ENCODE peak calls at places on chromosomes 7 and 10, in seven cellular contexts. One of them, this sample, is unnamed.

GRCh38 chr10:29273478-29273877 is 15.4 kb upstream of the LYZL1 start:
- DNase-seq in Panc1: no peak
- DNase-seq in HCT116: no peak
- DNase-seq in stimulated activated effector memory CD8-positive, alpha-beta T cell treated with anti-CD3 and anti-CD28 coated beads, Interleukin-12 subunit alpha, Interleukin-12 subunit beta, amount 100 ng/mL, for 72 hours: no peak
- DNase-seq in stimulated activated CD8-positive, alpha-beta memory T cell treated with anti-CD3 and anti-CD28 coated beads, Interleukin-12 subunit alpha, Interleukin-12 subunit beta, amount 100 ng/mL, for 4 hours: no peak
- DNase-seq in cardiac muscle cell: no peak
- DNase-seq in Jurkat, Clone E6-1: no peak
- DNase-seq in this sample: no peak

GRCh38 chr10:6164271-6165095 is 38.2 kb upstream of the PFKFB3 start:
- DNase-seq in Panc1: no peak
- DNase-seq in cardiac muscle cell: peak; percentile 31
- DNase-seq in stimulated activated effector memory CD8-positive, alpha-beta T cell treated with anti-CD3 and anti-CD28 coated beads, Interleukin-12 subunit alpha, Interleukin-12 subunit beta, amount 100 ng/mL, for 72 hours: no peak
- DNase-seq in HCT116: no peak
- DNase-seq in stimulated activated CD8-positive, alpha-beta memory T cell treated with anti-CD3 and anti-CD28 coated beads, Interleukin-12 subunit alpha, Interleukin-12 subunit beta, amount 100 ng/mL, for 4 hours: no peak
- DNase-seq in Jurkat, Clone E6-1: no peak
- DNase-seq in this sample: no peak

GRCh38 chr10:51895209-51895608 is 195.8 kb upstream of the CSTF2T start:
- DNase-seq in HCT116: no peak
- DNase-seq in stimulated activated CD8-positive, alpha-beta memory T cell treated with anti-CD3 and anti-CD28 coated beads, Interleukin-12 subunit alpha, Interleukin-12 subunit beta, amount 100 ng/mL, for 4 hours: no peak
- DNase-seq in Jurkat, Clone E6-1: no peak
- DNase-seq in cardiac muscle cell: peak; percentile 90
- DNase-seq in stimulated activated effector memory CD8-positive, alpha-beta T cell treated with anti-CD3 and anti-CD28 coated beads, Interleukin-12 subunit alpha, Interleukin-12 subunit beta, amount 100 ng/mL, for 72 hours: no peak
- DNase-seq in Panc1: no peak
- DNase-seq in this sample: no peak

GRCh38 chr7:111508387-111508786 is 53.9 kb downstream of the IMMP2L start:
- DNase-seq in stimulated activated CD8-positive, alpha-beta memory T cell treated with anti-CD3 and anti-CD28 coated beads, Interleukin-12 subunit alpha, Interleukin-12 subunit beta, amount 100 ng/mL, for 4 hours: no peak
- DNase-seq in Panc1: no peak
- DNase-seq in Jurkat, Clone E6-1: no peak
- DNase-seq in stimulated activated effector memory CD8-positive, alpha-beta T cell treated with anti-CD3 and anti-CD28 coated beads, Interleukin-12 subunit alpha, Interleukin-12 subunit beta, amount 100 ng/mL, for 72 hours: no peak
- DNase-seq in HCT116: no peak
- DNase-seq in cardiac muscle cell: no peak
- DNase-seq in this sample: no peak

GRCh38 chr10:6498771-6499170 is 81.3 kb downstream of the PRKCQ start:
- DNase-seq in cardiac muscle cell: no peak
- DNase-seq in HCT116: no peak
- DNase-seq in Jurkat, Clone E6-1: peak; percentile 84
- DNase-seq in Panc1: no peak
- DNase-seq in stimulated activated CD8-positive, alpha-beta memory T cell treated with anti-CD3 and anti-CD28 coated beads, Interleukin-12 subunit alpha, Interleukin-12 subunit beta, amount 100 ng/mL, for 4 hours: no peak
- DNase-seq in stimulated activated effector memory CD8-positive, alpha-beta T cell treated with anti-CD3 and anti-CD28 coated beads, Interleukin-12 subunit alpha, Interleukin-12 subunit beta, amount 100 ng/mL, for 72 hours: peak; percentile 70
- DNase-seq in this sample: no peak

GRCh38 chr10:63761243-63761642 is 240.0 kb downstream of the REEP3 start:
- DNase-seq in Panc1: no peak
- DNase-seq in HCT116: no peak
- DNase-seq in stimulated activated CD8-positive, alpha-beta memory T cell treated with anti-CD3 and anti-CD28 coated beads, Interleukin-12 subunit alpha, Interleukin-12 subunit beta, amount 100 ng/mL, for 4 hours: no peak
- DNase-seq in cardiac muscle cell: no peak
- DNase-seq in stimulated activated effector memory CD8-positive, alpha-beta T cell treated with anti-CD3 and anti-CD28 coated beads, Interleukin-12 subunit alpha, Interleukin-12 subunit beta, amount 100 ng/mL, for 72 hours: no peak
- DNase-seq in Jurkat, Clone E6-1: no peak
- DNase-seq in this sample: peak; percentile 4

GRCh38 chr7:15504376-15504775 is 57.4 kb downstream of the AGMO start:
- DNase-seq in cardiac muscle cell: peak; percentile 50
- DNase-seq in stimulated activated effector memory CD8-positive, alpha-beta T cell treated with anti-CD3 and anti-CD28 coated beads, Interleukin-12 subunit alpha, Interleukin-12 subunit beta, amount 100 ng/mL, for 72 hours: no peak
- DNase-seq in HCT116: no peak
- DNase-seq in Jurkat, Clone E6-1: no peak
- DNase-seq in stimulated activated CD8-positive, alpha-beta memory T cell treated with anti-CD3 and anti-CD28 coated beads, Interleukin-12 subunit alpha, Interleukin-12 subunit beta, amount 100 ng/mL, for 4 hours: no peak
- DNase-seq in Panc1: no peak
- DNase-seq in this sample: peak; percentile 64

GRCh38 chr10:123241391-123242141 is 87.4 kb downstream of the BUB3 start:
- DNase-seq in Jurkat, Clone E6-1: peak; percentile 96
- DNase-seq in HCT116: no peak
- DNase-seq in cardiac muscle cell: peak; percentile 6
- DNase-seq in stimulated activated CD8-positive, alpha-beta memory T cell treated with anti-CD3 and anti-CD28 coated beads, Interleukin-12 subunit alpha, Interleukin-12 subunit beta, amount 100 ng/mL, for 4 hours: no peak
- DNase-seq in stimulated activated effector memory CD8-positive, alpha-beta T cell treated with anti-CD3 and anti-CD28 coated beads, Interleukin-12 subunit alpha, Interleukin-12 subunit beta, amount 100 ng/mL, for 72 hours: peak; percentile 52
- DNase-seq in Panc1: no peak
- DNase-seq in this sample: no peak

GRCh38 chr7:14962778-14963177 is 60.2 kb upstream of the DGKB start:
- DNase-seq in stimulated activated CD8-positive, alpha-beta memory T cell treated with anti-CD3 and anti-CD28 coated beads, Interleukin-12 subunit alpha, Interleukin-12 subunit beta, amount 100 ng/mL, for 4 hours: no peak
- DNase-seq in HCT116: no peak
- DNase-seq in cardiac muscle cell: no peak
- DNase-seq in stimulated activated effector memory CD8-positive, alpha-beta T cell treated with anti-CD3 and anti-CD28 coated beads, Interleukin-12 subunit alpha, Interleukin-12 subunit beta, amount 100 ng/mL, for 72 hours: no peak
- DNase-seq in Jurkat, Clone E6-1: no peak
- DNase-seq in Panc1: no peak
- DNase-seq in this sample: no peak

GRCh38 chr7:44411306-44411705 is 79.2 kb downstream of the NUDCD3 start:
- DNase-seq in stimulated activated effector memory CD8-positive, alpha-beta T cell treated with anti-CD3 and anti-CD28 coated beads, Interleukin-12 subunit alpha, Interleukin-12 subunit beta, amount 100 ng/mL, for 72 hours: no peak
- DNase-seq in Panc1: no peak
- DNase-seq in HCT116: no peak
- DNase-seq in Jurkat, Clone E6-1: no peak
- DNase-seq in cardiac muscle cell: no peak
- DNase-seq in stimulated activated CD8-positive, alpha-beta memory T cell treated with anti-CD3 and anti-CD28 coated beads, Interleukin-12 subunit alpha, Interleukin-12 subunit beta, amount 100 ng/mL, for 4 hours: no peak
- DNase-seq in this sample: peak; percentile 14

GRCh38 chr7:20219446-20220292 is 2.5 kb upstream of the MACC1 start:
- DNase-seq in Panc1: no peak
- DNase-seq in cardiac muscle cell: peak; percentile 94
- DNase-seq in Jurkat, Clone E6-1: no peak
- DNase-seq in HCT116: no peak
- DNase-seq in stimulated activated effector memory CD8-positive, alpha-beta T cell treated with anti-CD3 and anti-CD28 coated beads, Interleukin-12 subunit alpha, Interleukin-12 subunit beta, amount 100 ng/mL, for 72 hours: no peak
- DNase-seq in stimulated activated CD8-positive, alpha-beta memory T cell treated with anti-CD3 and anti-CD28 coated beads, Interleukin-12 subunit alpha, Interleukin-12 subunit beta, amount 100 ng/mL, for 4 hours: no peak
- DNase-seq in this sample: peak; percentile 89

GRCh38 chr10:132534348-132535064 is 3.1 kb upstream of the INPP5A start:
- DNase-seq in HCT116: no peak
- DNase-seq in stimulated activated effector memory CD8-positive, alpha-beta T cell treated with anti-CD3 and anti-CD28 coated beads, Interleukin-12 subunit alpha, Interleukin-12 subunit beta, amount 100 ng/mL, for 72 hours: no peak
- DNase-seq in stimulated activated CD8-positive, alpha-beta memory T cell treated with anti-CD3 and anti-CD28 coated beads, Interleukin-12 subunit alpha, Interleukin-12 subunit beta, amount 100 ng/mL, for 4 hours: no peak
- DNase-seq in Panc1: no peak
- DNase-seq in Jurkat, Clone E6-1: no peak
- DNase-seq in cardiac muscle cell: no peak
- DNase-seq in this sample: peak; percentile 31

GRCh38 chr7:2251841-2252771 is 10.1 kb downstream of the NUDT1 start:
- DNase-seq in Jurkat, Clone E6-1: no peak
- DNase-seq in Panc1: no peak
- DNase-seq in stimulated activated CD8-positive, alpha-beta memory T cell treated with anti-CD3 and anti-CD28 coated beads, Interleukin-12 subunit alpha, Interleukin-12 subunit beta, amount 100 ng/mL, for 4 hours: no peak
- DNase-seq in HCT116: no peak
- DNase-seq in cardiac muscle cell: no peak
- DNase-seq in stimulated activated effector memory CD8-positive, alpha-beta T cell treated with anti-CD3 and anti-CD28 coated beads, Interleukin-12 subunit alpha, Interleukin-12 subunit beta, amount 100 ng/mL, for 72 hours: no peak
- DNase-seq in this sample: no peak

GRCh38 chr10:11673346-11674330 is 62.2 kb upstream of the USP6NL start:
- DNase-seq in stimulated activated CD8-positive, alpha-beta memory T cell treated with anti-CD3 and anti-CD28 coated beads, Interleukin-12 subunit alpha, Interleukin-12 subunit beta, amount 100 ng/mL, for 4 hours: no peak
- DNase-seq in HCT116: no peak
- DNase-seq in stimulated activated effector memory CD8-positive, alpha-beta T cell treated with anti-CD3 and anti-CD28 coated beads, Interleukin-12 subunit alpha, Interleukin-12 subunit beta, amount 100 ng/mL, for 72 hours: no peak
- DNase-seq in Jurkat, Clone E6-1: peak; percentile 60
- DNase-seq in Panc1: no peak
- DNase-seq in cardiac muscle cell: peak; percentile 27
- DNase-seq in this sample: peak; percentile 34

GRCh38 chr7:24456526-24457214 is 116.6 kb upstream of the PALS2 start:
- DNase-seq in Panc1: no peak
- DNase-seq in stimulated activated CD8-positive, alpha-beta memory T cell treated with anti-CD3 and anti-CD28 coated beads, Interleukin-12 subunit alpha, Interleukin-12 subunit beta, amount 100 ng/mL, for 4 hours: no peak
- DNase-seq in cardiac muscle cell: no peak
- DNase-seq in HCT116: no peak
- DNase-seq in Jurkat, Clone E6-1: no peak
- DNase-seq in stimulated activated effector memory CD8-positive, alpha-beta T cell treated with anti-CD3 and anti-CD28 coated beads, Interleukin-12 subunit alpha, Interleukin-12 subunit beta, amount 100 ng/mL, for 72 hours: no peak
- DNase-seq in this sample: no peak

GRCh38 chr10:3712707-3713106 is 72.3 kb downstream of the KLF6 start:
- DNase-seq in Jurkat, Clone E6-1: no peak
- DNase-seq in stimulated activated CD8-positive, alpha-beta memory T cell treated with anti-CD3 and anti-CD28 coated beads, Interleukin-12 subunit alpha, Interleukin-12 subunit beta, amount 100 ng/mL, for 4 hours: no peak
- DNase-seq in HCT116: no peak
- DNase-seq in cardiac muscle cell: no peak
- DNase-seq in Panc1: no peak
- DNase-seq in stimulated activated effector memory CD8-positive, alpha-beta T cell treated with anti-CD3 and anti-CD28 coated beads, Interleukin-12 subunit alpha, Interleukin-12 subunit beta, amount 100 ng/mL, for 72 hours: no peak
- DNase-seq in this sample: no peak

GRCh38 chr7:121475806-121476205 is 79.7 kb upstream of the FAM3C start:
- DNase-seq in stimulated activated CD8-positive, alpha-beta memory T cell treated with anti-CD3 and anti-CD28 coated beads, Interleukin-12 subunit alpha, Interleukin-12 subunit beta, amount 100 ng/mL, for 4 hours: no peak
- DNase-seq in cardiac muscle cell: peak; percentile 93
- DNase-seq in stimulated activated effector memory CD8-positive, alpha-beta T cell treated with anti-CD3 and anti-CD28 coated beads, Interleukin-12 subunit alpha, Interleukin-12 subunit beta, amount 100 ng/mL, for 72 hours: no peak
- DNase-seq in Jurkat, Clone E6-1: no peak
- DNase-seq in Panc1: no peak
- DNase-seq in HCT116: no peak
- DNase-seq in this sample: peak; percentile 2

GRCh38 chr7:68295386-68295785 is 1298.8 kb downstream of the TYW1 start:
- DNase-seq in HCT116: no peak
- DNase-seq in Jurkat, Clone E6-1: no peak
- DNase-seq in cardiac muscle cell: no peak
- DNase-seq in stimulated activated CD8-positive, alpha-beta memory T cell treated with anti-CD3 and anti-CD28 coated beads, Interleukin-12 subunit alpha, Interleukin-12 subunit beta, amount 100 ng/mL, for 4 hours: no peak
- DNase-seq in Panc1: no peak
- DNase-seq in stimulated activated effector memory CD8-positive, alpha-beta T cell treated with anti-CD3 and anti-CD28 coated beads, Interleukin-12 subunit alpha, Interleukin-12 subunit beta, amount 100 ng/mL, for 72 hours: no peak
- DNase-seq in this sample: no peak

GRCh38 chr10:132028706-132029105 is 37.0 kb upstream of the JAKMIP3 start:
- DNase-seq in Jurkat, Clone E6-1: peak; percentile 74
- DNase-seq in Panc1: no peak
- DNase-seq in stimulated activated effector memory CD8-positive, alpha-beta T cell treated with anti-CD3 and anti-CD28 coated beads, Interleukin-12 subunit alpha, Interleukin-12 subunit beta, amount 100 ng/mL, for 72 hours: no peak
- DNase-seq in cardiac muscle cell: no peak
- DNase-seq in stimulated activated CD8-positive, alpha-beta memory T cell treated with anti-CD3 and anti-CD28 coated beads, Interleukin-12 subunit alpha, Interleukin-12 subunit beta, amount 100 ng/mL, for 4 hours: no peak
- DNase-seq in HCT116: no peak
- DNase-seq in this sample: no peak

GRCh38 chr10:10845240-10845639 is 172.4 kb upstream of the CELF2 start:
- DNase-seq in Panc1: no peak
- DNase-seq in HCT116: no peak
- DNase-seq in stimulated activated effector memory CD8-positive, alpha-beta T cell treated with anti-CD3 and anti-CD28 coated beads, Interleukin-12 subunit alpha, Interleukin-12 subunit beta, amount 100 ng/mL, for 72 hours: no peak
- DNase-seq in stimulated activated CD8-positive, alpha-beta memory T cell treated with anti-CD3 and anti-CD28 coated beads, Interleukin-12 subunit alpha, Interleukin-12 subunit beta, amount 100 ng/mL, for 4 hours: no peak
- DNase-seq in cardiac muscle cell: no peak
- DNase-seq in Jurkat, Clone E6-1: no peak
- DNase-seq in this sample: no peak

GRCh38 chr10:4450981-4451501 is 375.0 kb upstream of the AKR1E2 start:
- DNase-seq in Panc1: no peak
- DNase-seq in Jurkat, Clone E6-1: peak; percentile 67
- DNase-seq in stimulated activated CD8-positive, alpha-beta memory T cell treated with anti-CD3 and anti-CD28 coated beads, Interleukin-12 subunit alpha, Interleukin-12 subunit beta, amount 100 ng/mL, for 4 hours: no peak
- DNase-seq in stimulated activated effector memory CD8-positive, alpha-beta T cell treated with anti-CD3 and anti-CD28 coated beads, Interleukin-12 subunit alpha, Interleukin-12 subunit beta, amount 100 ng/mL, for 72 hours: no peak
- DNase-seq in HCT116: no peak
- DNase-seq in cardiac muscle cell: peak; percentile 85
- DNase-seq in this sample: peak; percentile 82

GRCh38 chr10:80996615-80997193 is 459.0 kb downstream of the SH2D4B start:
- DNase-seq in cardiac muscle cell: no peak
- DNase-seq in HCT116: no peak
- DNase-seq in stimulated activated effector memory CD8-positive, alpha-beta T cell treated with anti-CD3 and anti-CD28 coated beads, Interleukin-12 subunit alpha, Interleukin-12 subunit beta, amount 100 ng/mL, for 72 hours: no peak
- DNase-seq in Panc1: no peak
- DNase-seq in stimulated activated CD8-positive, alpha-beta memory T cell treated with anti-CD3 and anti-CD28 coated beads, Interleukin-12 subunit alpha, Interleukin-12 subunit beta, amount 100 ng/mL, for 4 hours: no peak
- DNase-seq in Jurkat, Clone E6-1: no peak
- DNase-seq in this sample: no peak

GRCh38 chr7:151895695-151896485 is 19.0 kb upstream of the PRKAG2 start:
- DNase-seq in HCT116: no peak
- DNase-seq in Jurkat, Clone E6-1: no peak
- DNase-seq in cardiac muscle cell: no peak
- DNase-seq in Panc1: no peak
- DNase-seq in stimulated activated CD8-positive, alpha-beta memory T cell treated with anti-CD3 and anti-CD28 coated beads, Interleukin-12 subunit alpha, Interleukin-12 subunit beta, amount 100 ng/mL, for 4 hours: no peak
- DNase-seq in stimulated activated effector memory CD8-positive, alpha-beta T cell treated with anti-CD3 and anti-CD28 coated beads, Interleukin-12 subunit alpha, Interleukin-12 subunit beta, amount 100 ng/mL, for 72 hours: no peak
- DNase-seq in this sample: no peak

GRCh38 chr10:77898323-77899079 is 28.1 kb downstream of the DLG5 start:
- DNase-seq in cardiac muscle cell: no peak
- DNase-seq in Jurkat, Clone E6-1: no peak
- DNase-seq in stimulated activated effector memory CD8-positive, alpha-beta T cell treated with anti-CD3 and anti-CD28 coated beads, Interleukin-12 subunit alpha, Interleukin-12 subunit beta, amount 100 ng/mL, for 72 hours: no peak
- DNase-seq in stimulated activated CD8-positive, alpha-beta memory T cell treated with anti-CD3 and anti-CD28 coated beads, Interleukin-12 subunit alpha, Interleukin-12 subunit beta, amount 100 ng/mL, for 4 hours: no peak
- DNase-seq in Panc1: no peak
- DNase-seq in HCT116: no peak
- DNase-seq in this sample: no peak

GRCh38 chr10:3955954-3956617 is 171.1 kb upstream of the KLF6 start:
- DNase-seq in Jurkat, Clone E6-1: no peak
- DNase-seq in stimulated activated effector memory CD8-positive, alpha-beta T cell treated with anti-CD3 and anti-CD28 coated beads, Interleukin-12 subunit alpha, Interleukin-12 subunit beta, amount 100 ng/mL, for 72 hours: no peak
- DNase-seq in stimulated activated CD8-positive, alpha-beta memory T cell treated with anti-CD3 and anti-CD28 coated beads, Interleukin-12 subunit alpha, Interleukin-12 subunit beta, amount 100 ng/mL, for 4 hours: no peak
- DNase-seq in HCT116: no peak
- DNase-seq in cardiac muscle cell: no peak
- DNase-seq in Panc1: no peak
- DNase-seq in this sample: no peak

GRCh38 chr7:143361552-143362125 is 874 bp downstream of the FAM131B start:
- DNase-seq in stimulated activated effector memory CD8-positive, alpha-beta T cell treated with anti-CD3 and anti-CD28 coated beads, Interleukin-12 subunit alpha, Interleukin-12 subunit beta, amount 100 ng/mL, for 72 hours: no peak
- DNase-seq in stimulated activated CD8-positive, alpha-beta memory T cell treated with anti-CD3 and anti-CD28 coated beads, Interleukin-12 subunit alpha, Interleukin-12 subunit beta, amount 100 ng/mL, for 4 hours: no peak
- DNase-seq in Panc1: no peak
- DNase-seq in HCT116: no peak
- DNase-seq in Jurkat, Clone E6-1: no peak
- DNase-seq in cardiac muscle cell: no peak
- DNase-seq in this sample: no peak

GRCh38 chr7:139635521-139636240 is 112.2 kb downstream of the CLEC2L start:
- DNase-seq in Jurkat, Clone E6-1: peak; percentile 58
- DNase-seq in HCT116: no peak
- DNase-seq in cardiac muscle cell: no peak
- DNase-seq in Panc1: no peak
- DNase-seq in stimulated activated CD8-positive, alpha-beta memory T cell treated with anti-CD3 and anti-CD28 coated beads, Interleukin-12 subunit alpha, Interleukin-12 subunit beta, amount 100 ng/mL, for 4 hours: peak; percentile 38
- DNase-seq in stimulated activated effector memory CD8-positive, alpha-beta T cell treated with anti-CD3 and anti-CD28 coated beads, Interleukin-12 subunit alpha, Interleukin-12 subunit beta, amount 100 ng/mL, for 72 hours: no peak
- DNase-seq in this sample: no peak

GRCh38 chr7:101547022-101547915 is 81.8 kb downstream of the MYL10 start:
- DNase-seq in stimulated activated effector memory CD8-positive, alpha-beta T cell treated with anti-CD3 and anti-CD28 coated beads, Interleukin-12 subunit alpha, Interleukin-12 subunit beta, amount 100 ng/mL, for 72 hours: no peak
- DNase-seq in stimulated activated CD8-positive, alpha-beta memory T cell treated with anti-CD3 and anti-CD28 coated beads, Interleukin-12 subunit alpha, Interleukin-12 subunit beta, amount 100 ng/mL, for 4 hours: no peak
- DNase-seq in Panc1: no peak
- DNase-seq in Jurkat, Clone E6-1: no peak
- DNase-seq in cardiac muscle cell: no peak
- DNase-seq in HCT116: no peak
- DNase-seq in this sample: no peak